ENCODE peak calls at places on chromosome 17, in four cellular contexts. One of them, this sample, is unnamed.

GRCh38 chr17:16407911-16408588 is 7.3 kb upstream of the TRPV2 start:
- DNase-seq in H1: peak
- DNase-seq in GM12878: peak
- DNase-seq in HepG2: peak
- DNase-seq in this sample: peak

GRCh38 chr17:39995438-39995837 is 14.8 kb downstream of the PSMD3 start:
- DNase-seq in H1: no peak
- DNase-seq in GM12878: no peak
- DNase-seq in HepG2: no peak
- DNase-seq in this sample: no peak

GRCh38 chr17:81966343-81967243 is 5.6 kb upstream of the NOTUM start:
- DNase-seq in GM12878: no peak
- DNase-seq in HepG2: peak
- DNase-seq in H1: peak
- DNase-seq in this sample: no peak

GRCh38 chr17:50345443-50346312 is at the start of gene XYLT2:
- DNase-seq in GM12878: no peak
- DNase-seq in HepG2: peak
- DNase-seq in H1: peak
- DNase-seq in this sample: peak

GRCh38 chr17:51607512-51607911 is 347.2 kb downstream of the UTP18 start:
- DNase-seq in HepG2: no peak
- DNase-seq in GM12878: no peak
- DNase-seq in H1: no peak
- DNase-seq in this sample: no peak

GRCh38 chr17:16976686-16977550 is 5.0 kb upstream of the TNFRSF13B start:
- DNase-seq in HepG2: no peak
- DNase-seq in H1: peak
- DNase-seq in GM12878: no peak
- DNase-seq in this sample: no peak

GRCh38 chr17:64170286-64170685 is 40.3 kb upstream of the ERN1 start:
- DNase-seq in H1: no peak
- DNase-seq in GM12878: no peak
- DNase-seq in HepG2: no peak
- DNase-seq in this sample: no peak

GRCh38 chr17:44223574-44224046 is 4.1 kb upstream of the UBTF start:
- DNase-seq in H1: no peak
- DNase-seq in GM12878: no peak
- DNase-seq in HepG2: no peak
- DNase-seq in this sample: no peak

GRCh38 chr17:42409467-42410351 is 13.3 kb downstream of the CAVIN1 start:
- DNase-seq in H1: no peak
- DNase-seq in GM12878: no peak
- DNase-seq in HepG2: no peak
- DNase-seq in this sample: no peak

GRCh38 chr17:53736516-53737274 is 86.0 kb upstream of the KIF2B start:
- DNase-seq in HepG2: no peak
- DNase-seq in H1: no peak
- DNase-seq in GM12878: no peak
- DNase-seq in this sample: no peak

GRCh38 chr17:74712301-74712700 is 422 bp downstream of the CD300LF start:
- DNase-seq in H1: no peak
- DNase-seq in HepG2: no peak
- DNase-seq in GM12878: no peak
- DNase-seq in this sample: no peak

GRCh38 chr17:59406808-59407381 is 75.4 kb downstream of the YPEL2 start:
- DNase-seq in HepG2: peak
- DNase-seq in GM12878: no peak
- DNase-seq in H1: no peak
- DNase-seq in this sample: no peak
- TF ChIP-seq SP1 in HepG2: no peak
- TF ChIP-seq SP1 in GM12878: no peak
- TF ChIP-seq SP1 in H1: no peak
- TF ChIP-seq SP1 in this sample: no peak

DNA sequence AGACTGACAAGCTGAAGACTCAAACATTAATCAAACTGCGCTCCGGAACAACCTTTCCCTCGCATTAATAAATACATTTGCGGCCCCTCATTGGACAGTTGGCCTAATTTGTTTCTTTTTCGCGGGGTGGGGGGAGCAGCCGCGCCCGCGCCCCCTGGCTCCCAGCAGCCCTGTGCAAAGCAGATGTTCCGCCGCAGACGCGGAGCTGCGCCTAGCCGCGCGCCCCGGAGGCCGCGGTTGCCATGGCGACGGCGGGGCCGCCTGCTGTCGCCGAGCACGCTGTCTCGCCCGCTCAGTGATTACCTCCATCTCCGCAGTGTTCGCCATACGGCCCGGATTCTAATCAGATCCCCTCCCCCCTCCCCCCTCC is 25.5 kb downstream of the COPZ2 start:
- DNase-seq in HepG2: no peak
- DNase-seq in GM12878: no peak
- DNase-seq in H1: peak
- DNase-seq in this sample: peak
- TF ChIP-seq CBX5 in HepG2: no peak
- TF ChIP-seq CBX5 in GM12878: no peak
- TF ChIP-seq CBX5 in H1: no peak
- TF ChIP-seq CBX5 in this sample: no peak

DNA sequence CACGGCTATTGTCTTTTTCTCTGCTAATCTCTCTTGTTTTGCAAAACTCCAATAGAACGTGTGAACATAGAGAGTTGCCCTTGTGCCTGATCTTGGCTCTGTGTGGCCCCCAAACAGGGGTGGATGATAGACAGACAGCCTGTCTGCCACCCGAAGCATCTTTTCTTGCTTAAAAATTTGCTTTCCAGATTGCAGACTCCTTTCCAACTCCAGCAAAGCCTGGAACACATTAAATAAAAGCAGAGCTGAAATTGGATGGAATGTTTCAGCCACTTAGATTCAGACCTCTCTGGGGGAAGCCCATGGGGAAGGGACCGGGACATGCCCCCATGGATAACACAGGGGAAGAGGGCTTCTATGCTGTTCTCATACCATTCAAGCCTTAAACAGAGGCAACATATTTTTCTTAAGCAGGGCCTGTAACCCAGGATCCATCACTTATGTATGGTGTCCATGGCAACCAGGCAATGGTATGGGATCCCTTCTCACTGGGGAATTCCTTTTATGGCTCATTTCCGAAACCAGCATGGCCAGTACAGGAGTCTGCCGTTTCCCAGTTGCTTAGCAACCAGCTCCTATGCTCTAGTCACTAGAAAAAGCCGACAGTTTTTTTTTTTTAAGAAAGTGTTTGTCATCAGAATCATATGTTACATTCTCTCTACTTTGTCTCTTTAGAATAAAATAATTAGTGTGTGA is 61.9 kb upstream of the MARCHF10 start:
- DNase-seq in GM12878: no peak
- DNase-seq in H1: peak
- DNase-seq in HepG2: no peak
- DNase-seq in this sample: no peak
- TF ChIP-seq SP1 in GM12878: no peak
- TF ChIP-seq SP1 in H1: no peak
- TF ChIP-seq SP1 in HepG2: no peak
- TF ChIP-seq SP1 in this sample: no peak

GRCh38 chr17:66730497-66730923 is 104.4 kb upstream of the CACNG5 start:
- DNase-seq in H1: peak
- DNase-seq in GM12878: no peak
- DNase-seq in HepG2: no peak
- DNase-seq in this sample: no peak
- TF ChIP-seq CBX5 in H1: no peak
- TF ChIP-seq CBX5 in GM12878: no peak
- TF ChIP-seq CBX5 in HepG2: no peak
- TF ChIP-seq CBX5 in this sample: no peak

GRCh38 chr17:266701-267656 is 85.5 kb upstream of the DOC2B start:
- DNase-seq in HepG2: no peak
- DNase-seq in H1: peak
- DNase-seq in GM12878: no peak
- DNase-seq in this sample: no peak
- TF ChIP-seq SP1 in HepG2: no peak
- TF ChIP-seq SP1 in H1: no peak
- TF ChIP-seq SP1 in GM12878: no peak
- TF ChIP-seq SP1 in this sample: no peak

GRCh38 chr17:28549274-28550132 is 2.9 kb downstream of the UNC119 start:
- DNase-seq in H1: no peak
- DNase-seq in HepG2: no peak
- DNase-seq in GM12878: no peak
- DNase-seq in this sample: no peak
- TF ChIP-seq CBX5 in H1: no peak
- TF ChIP-seq CBX5 in HepG2: no peak
- TF ChIP-seq CBX5 in GM12878: no peak
- TF ChIP-seq CBX5 in this sample: no peak

GRCh38 chr17:76462556-76463290 is 4.7 kb upstream of the AANAT start:
- DNase-seq in H1: no peak
- DNase-seq in HepG2: no peak
- DNase-seq in GM12878: no peak
- DNase-seq in this sample: no peak

GRCh38 chr17:76461765-76462555 is 5.4 kb upstream of the AANAT start:
- DNase-seq in HepG2: no peak
- DNase-seq in H1: peak
- DNase-seq in GM12878: no peak
- DNase-seq in this sample: no peak

GRCh38 chr17:76459674-76460073 is 6.7 kb upstream of the UBE2O start:
- DNase-seq in GM12878: no peak
- DNase-seq in H1: no peak
- DNase-seq in HepG2: no peak
- DNase-seq in this sample: no peak

GRCh38 chr17:76453431-76453743 is 435 bp upstream of the UBE2O start:
- DNase-seq in H1: no peak
- DNase-seq in HepG2: no peak
- DNase-seq in GM12878: no peak
- DNase-seq in this sample: no peak

DNA sequence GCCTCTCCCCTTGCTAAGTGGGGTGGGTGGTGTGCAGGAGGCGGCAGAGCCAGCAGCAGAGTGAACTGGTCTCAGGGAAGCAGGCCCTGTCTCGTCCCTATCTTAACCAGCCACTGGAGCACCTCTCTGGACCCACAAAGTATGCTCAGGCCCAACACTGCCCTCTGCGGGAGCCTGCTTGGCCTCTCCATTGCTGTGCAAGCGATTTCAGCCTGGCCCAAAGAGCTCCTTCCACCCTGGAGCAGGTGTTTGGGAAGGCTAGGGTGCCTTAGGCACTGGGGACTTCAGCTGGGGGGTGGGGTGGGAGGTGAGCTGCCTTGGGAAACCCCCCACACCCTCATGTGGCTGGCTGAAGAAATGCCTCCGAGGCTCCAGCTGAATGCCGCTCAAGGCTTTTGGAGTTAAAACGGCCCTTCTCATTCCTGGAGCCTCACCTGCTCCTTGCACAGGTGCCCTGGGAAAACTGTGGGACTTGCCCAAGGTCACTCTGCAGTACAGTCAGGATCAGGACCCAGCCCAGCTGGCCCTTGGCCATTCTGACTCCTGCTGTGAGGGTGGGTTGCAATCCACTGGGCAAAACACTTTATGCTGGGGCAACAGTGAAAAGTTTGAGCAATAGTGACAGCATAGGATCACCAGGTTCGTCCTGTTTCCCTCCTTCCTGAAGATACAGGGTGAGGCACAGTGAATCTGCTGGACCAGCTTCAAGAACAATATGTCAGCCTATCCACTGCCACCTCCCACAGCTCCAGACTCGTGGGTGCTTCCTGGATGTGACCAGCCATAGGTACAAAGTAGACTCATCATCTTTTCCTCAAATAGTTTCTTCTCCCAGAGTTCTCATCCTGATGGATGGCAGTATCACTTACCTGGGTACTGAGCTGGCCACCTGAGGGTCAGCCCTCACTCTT is 5.9 kb upstream of the UBE2O start:
- DNase-seq in GM12878: no peak
- DNase-seq in H1: peak
- DNase-seq in HepG2: peak
- DNase-seq in this sample: peak
- TF ChIP-seq SP1 in GM12878: no peak
- TF ChIP-seq SP1 in H1: no peak
- TF ChIP-seq SP1 in HepG2: no peak
- TF ChIP-seq SP1 in this sample: no peak

GRCh38 chr17:47253541-47254402 is at the start of gene ITGB3:
- DNase-seq in H1: peak
- DNase-seq in HepG2: peak
- DNase-seq in GM12878: no peak
- DNase-seq in this sample: peak
- TF ChIP-seq CBX5 in H1: no peak
- TF ChIP-seq CBX5 in HepG2: no peak
- TF ChIP-seq CBX5 in GM12878: no peak
- TF ChIP-seq CBX5 in this sample: peak

GRCh38 chr17:6107791-6108190 is 37.6 kb downstream of the WSCD1 start:
- DNase-seq in HepG2: no peak
- DNase-seq in GM12878: no peak
- DNase-seq in H1: no peak
- DNase-seq in this sample: no peak

GRCh38 chr17:6108382-6108781 is 38.2 kb downstream of the WSCD1 start:
- DNase-seq in HepG2: no peak
- DNase-seq in GM12878: no peak
- DNase-seq in H1: no peak
- DNase-seq in this sample: no peak

GRCh38 chr17:6104956-6105355 is 34.8 kb downstream of the WSCD1 start:
- DNase-seq in H1: no peak
- DNase-seq in GM12878: no peak
- DNase-seq in HepG2: no peak
- DNase-seq in this sample: no peak

GRCh38 chr17:6106212-6106611 is 36.0 kb downstream of the WSCD1 start:
- DNase-seq in H1: no peak
- DNase-seq in HepG2: no peak
- DNase-seq in GM12878: no peak
- DNase-seq in this sample: no peak

DNA sequence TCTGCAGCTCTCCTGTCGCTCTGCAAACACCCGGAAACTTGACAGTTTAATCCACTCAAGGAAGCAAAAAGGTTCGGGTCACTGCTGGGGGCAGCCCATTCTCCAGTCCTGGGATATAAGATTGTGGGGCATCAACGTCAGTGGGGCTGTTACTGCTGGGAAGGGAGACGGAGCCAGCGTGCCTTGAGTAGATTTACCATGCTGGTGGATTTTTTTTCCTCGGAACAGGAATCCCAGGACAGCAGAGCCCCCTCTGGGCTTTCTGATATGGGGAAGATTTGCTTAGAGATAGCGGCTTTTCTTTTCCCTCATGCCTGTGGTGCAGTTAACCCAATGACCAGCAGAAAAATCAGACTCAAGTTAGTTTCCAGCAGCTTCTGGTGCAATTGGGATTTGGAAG is 35.4 kb downstream of the WSCD1 start:
- DNase-seq in HepG2: no peak
- DNase-seq in GM12878: no peak
- DNase-seq in H1: no peak
- DNase-seq in this sample: no peak
- TF ChIP-seq SP1 in HepG2: no peak
- TF ChIP-seq SP1 in GM12878: no peak
- TF ChIP-seq SP1 in H1: no peak
- TF ChIP-seq SP1 in this sample: no peak